ENCODE peak calls at places on chromosomes 11 and 22, in five cellular contexts. Z is M059J; J is thoracic aorta; V is naive thymus-derived CD8-positive, alpha-beta T cell; X is WTC11. O is an unnamed sample.

GRCh38 chr11:18578975-18579598 is 9.4 kb downstream of the UEVLD start:
- DNase-seq in Z (no peak), J (no peak), V (no peak), X (no peak), O (no peak)

GRCh38 chr11:16992846-16993245 is 21.4 kb downstream of the PLEKHA7 start:
- DNase-seq in Z (no peak), J (no peak), V (no peak), X (no peak), O (no peak)

GRCh38 chr11:100546714-100547113 is 140.4 kb upstream of the ARHGAP42 start:
- DNase-seq in Z (peak; percentile 80), J (no peak), V (no peak), X (no peak), O (peak; percentile 38)

GRCh38 chr11:34373727-34374126 is 15.9 kb upstream of the ABTB2 start:
- DNase-seq in Z (no peak), J (no peak), V (no peak), X (no peak), O (no peak)

GRCh38 chr11:106249857-106250256 is 172.4 kb downstream of the AASDHPPT start:
- DNase-seq in Z (no peak), J (no peak), V (no peak), X (no peak), O (no peak)

GRCh38 chr11:27694992-27695391 is 5.3 kb downstream of the BDNF start:
- DNase-seq in Z (no peak), J (no peak), V (no peak), X (no peak), O (no peak)

GRCh38 chr11:36446135-36446534 is 63.9 kb downstream of the TRAF6 start:
- DNase-seq in Z (no peak), J (no peak), V (no peak), X (no peak), O (no peak)

GRCh38 chr11:125358254-125358840 is 137.7 kb downstream of the FEZ1 start:
- DNase-seq in Z (peak; percentile 40), J (no peak), V (no peak), X (no peak), O (peak; percentile 46)

GRCh38 chr11:3860360-3860759 is 4.9 kb downstream of the STIM1 start:
- DNase-seq in Z (no peak), J (no peak), V (no peak), X (no peak), O (no peak)

GRCh38 chr11:101860694-101861371 is 54.0 kb upstream of the CEP126 start:
- DNase-seq in Z (peak; percentile 57), J (no peak), V (peak; percentile 45), X (peak; percentile 27), O (peak; percentile 38)

GRCh38 chr11:131810511-131810910 is 440.1 kb downstream of the NTM start:
- DNase-seq in Z (no peak), J (no peak), V (no peak), X (no peak), O (no peak)

GRCh38 chr22:46797355-46797754 is 34.9 kb downstream of the TBC1D22A start:
- DNase-seq in Z (no peak), J (no peak), V (no peak), X (no peak), O (no peak)

GRCh38 chr11:115627666-115628460 is 123.6 kb upstream of the CADM1 start:
- DNase-seq in Z (no peak), J (no peak), V (no peak), X (no peak), O (no peak)